ENCODE peak calls at places on chromosomes 6 and 20, in four cellular contexts. Y is NCI-H69, X is activated gamma-delta T cell treated with Interleukin-2 at 50 U/mL for 16 hours, O is hepatocyte. A is an unnamed sample.
A peak's percentile ranks its signal among the peaks of the same experiment; 100 is the strongest.

GRCh38 chr20:60627751-60628565 is 624.1 kb upstream of the CDH4 start:
- DNase-seq in X (no peak), O (no peak), Y (no peak), A (no peak)

GRCh38 chr6:138692978-138693909 is 80.3 kb upstream of the CCDC28A start:
- DNase-seq in X (no peak), Y (peak; percentile 95), O (peak; percentile 84), A (no peak)

GRCh38 chr20:45500022-45500421 is 15.4 kb downstream of the SPINT3 start:
- DNase-seq in Y (no peak), X (no peak), O (no peak), A (no peak)

GRCh38 chr6:160005861-160006540 is 37.1 kb downstream of the IGF2R start:
- DNase-seq in Y (no peak), O (no peak), X (no peak), A (no peak)

GRCh38 chr6:14499804-14500203 is 382.2 kb downstream of the CD83 start:
- DNase-seq in X (no peak), Y (no peak), O (peak; percentile 57), A (no peak)

GRCh38 chr6:108117427-108118358 is 43.2 kb upstream of the OSTM1 start:
- DNase-seq in Y (peak; percentile 69), O (peak; percentile 47), X (peak; percentile 17), A (no peak)

GRCh38 chr6:90973158-90973557 is 386.3 kb upstream of the MAP3K7 start:
- DNase-seq in X (no peak), Y (no peak), O (no peak), A (no peak)

GRCh38 chr20:49657118-49657901 is 56.4 kb downstream of the B4GALT5 start:
- DNase-seq in Y (no peak), X (no peak), O (no peak), A (no peak)

GRCh38 chr6:41780623-41781301 is at the start of gene PRICKLE4:
- DNase-seq in X (no peak), Y (peak; percentile 50), O (peak; percentile 52), A (no peak)

GRCh38 chr6:109332748-109333147 is 49.5 kb downstream of the CD164 start:
- DNase-seq in O (peak; percentile 24), X (no peak), Y (no peak), A (no peak)

GRCh38 chr6:135517527-135517926 is 20.0 kb upstream of the AHI1 start:
- DNase-seq in O (no peak), X (no peak), Y (no peak), A (no peak)

GRCh38 chr6:47476794-47477496 is 644 bp upstream of the CD2AP start:
- DNase-seq in X (no peak), Y (peak; percentile 59), O (peak; percentile 12), A (no peak)

GRCh38 chr20:54132612-54133433 is 41.0 kb downstream of the CYP24A1 start:
- DNase-seq in O (peak; percentile 86), Y (no peak), X (no peak), A (no peak)

GRCh38 chr6:83490177-83490576 is 22.2 kb upstream of the PRSS35 start:
- DNase-seq in Y (no peak), X (no peak), O (no peak), A (no peak)